ENCODE peak calls at places on chromosome 12, in six cellular contexts. B is Peyer's patch, Y is AG04450, P is adrenal gland, L is ascending aorta, D is spleen. O is an unnamed sample.

GRCh38 chr12:58425481-58426392 is 484.4 kb downstream of the ATP23 start:
- DNase-seq in B (no peak), Y (peak), P (no peak), L (no peak), D (no peak), O (no peak)

GRCh38 chr12:125329239-125330238 is 264.3 kb downstream of the AACS start:
- DNase-seq in B (no peak), Y (no peak), P (no peak), L (no peak), D (no peak), O (no peak)

GRCh38 chr12:104010800-104011199 is 39.2 kb downstream of the GLT8D2 start:
- DNase-seq in B (no peak), Y (no peak), P (no peak), L (no peak), D (no peak), O (no peak)

GRCh38 chr12:30138483-30138882 is 354.7 kb upstream of the TMTC1 start:
- DNase-seq in B (no peak), Y (no peak), P (no peak), L (no peak), D (no peak), O (no peak)

GRCh38 chr12:70486588-70486987 is 120.5 kb downstream of the KCNMB4 start:
- DNase-seq in B (no peak), Y (no peak), P (no peak), L (no peak), D (no peak), O (no peak)

GRCh38 chr12:14473707-14474287 is 93.9 kb downstream of the PLBD1 start:
- DNase-seq in B (no peak), Y (no peak), P (no peak), L (no peak), D (no peak), O (no peak)

GRCh38 chr12:66693901-66694513 is 15.1 kb upstream of the GRIP1 start:
- DNase-seq in B (no peak), Y (peak), P (no peak), L (no peak), D (no peak), O (peak)

GRCh38 chr12:27284751-27285150 is 40.7 kb downstream of the STK38L start:
- DNase-seq in B (no peak), Y (no peak), P (no peak), L (no peak), D (no peak), O (no peak)

GRCh38 chr12:95829395-95829794 is 29.4 kb upstream of the SNRPF start:
- DNase-seq in B (no peak), Y (no peak), P (no peak), L (no peak), D (no peak), O (no peak)

GRCh38 chr12:111222520-111222919 is 146.4 kb downstream of the PHETA1 start:
- DNase-seq in B (no peak), Y (no peak), P (no peak), L (no peak), D (no peak), O (peak)

GRCh38 chr12:8846305-8846704 is 23.9 kb downstream of the A2ML1 start:
- DNase-seq in B (no peak), Y (no peak), P (no peak), L (no peak), D (no peak), O (no peak)

GRCh38 chr12:26870491-26871419 is 37.8 kb upstream of the ITPR2 start:
- DNase-seq in B (no peak), Y (peak), P (peak), L (no peak), D (no peak), O (peak)

GRCh38 chr12:89351489-89352241 is 636 bp downstream of the DUSP6 start:
- DNase-seq in B (peak), Y (no peak), P (peak), L (no peak), D (peak), O (peak)

GRCh38 chr12:44526655-44527199 is 349.4 kb downstream of the NELL2 start:
- DNase-seq in B (no peak), Y (no peak), P (no peak), L (no peak), D (no peak), O (no peak)
- TF ChIP-seq CTCF in B (no peak), Y (no peak), P (no peak), L (no peak), D (no peak), O (peak)

DNA sequence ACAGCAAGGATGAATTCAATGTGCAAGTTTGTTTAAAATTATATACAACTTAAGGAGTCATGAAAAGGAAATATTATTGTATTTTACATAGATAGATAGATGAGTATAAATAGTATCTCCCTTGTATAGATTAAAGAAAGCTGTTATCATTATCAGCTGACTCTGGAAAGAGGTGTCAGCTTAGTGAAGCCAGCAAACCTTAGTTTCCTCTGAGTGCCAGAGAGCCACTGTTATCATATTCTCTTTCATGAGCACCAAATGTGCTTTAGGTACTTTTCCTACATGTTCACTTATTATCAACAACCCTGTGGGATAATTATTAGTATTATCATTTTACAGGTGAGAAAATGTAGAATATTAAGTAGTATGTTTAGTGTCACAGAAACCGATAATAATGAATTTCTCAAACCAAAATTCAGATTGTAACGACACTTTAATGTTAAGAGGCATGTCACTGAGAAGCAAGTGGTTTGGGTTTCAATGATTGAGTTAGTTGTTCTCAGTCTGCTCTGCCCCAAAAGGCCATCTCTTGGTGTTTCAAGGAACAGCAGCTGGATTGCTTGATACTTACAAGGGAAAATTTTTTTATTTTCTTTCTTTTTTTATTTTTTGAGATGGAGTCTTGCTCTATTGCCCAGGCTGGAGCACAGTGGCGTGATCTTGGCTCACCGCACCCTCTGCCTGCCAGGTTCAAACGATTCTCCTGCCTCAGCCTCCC is 53.7 kb downstream of the PLEKHA5 start:
- DNase-seq in B (no peak), Y (no peak), P (no peak), L (no peak), D (no peak), O (no peak)
- TF ChIP-seq CTCF in B (no peak), Y (peak), P (no peak), L (no peak), D (no peak), O (no peak)

GRCh38 chr12:98379106-98379505 is 136.3 kb upstream of the TMPO start:
- DNase-seq in B (no peak), Y (no peak), P (no peak), L (no peak), D (no peak), O (no peak)
- TF ChIP-seq CTCF in B (no peak), Y (no peak), P (no peak), L (no peak), D (no peak), O (no peak)

GRCh38 chr12:131159660-131160059 is 206.0 kb downstream of the ADGRD1 start:
- DNase-seq in B (no peak), Y (no peak), P (peak), L (no peak), D (no peak), O (no peak)
- TF ChIP-seq CTCF in B (no peak), Y (no peak), P (no peak), L (no peak), D (no peak), O (no peak)

GRCh38 chr12:113130457-113131135 is 5.0 kb downstream of the RASAL1 start:
- DNase-seq in B (no peak), Y (no peak), P (peak), L (no peak), D (peak), O (peak)
- TF ChIP-seq CTCF in B (no peak), Y (peak), P (peak), L (no peak), D (no peak), O (no peak)

GRCh38 chr12:128643106-128643651 is 180.6 kb downstream of the SLC15A4 start:
- DNase-seq in B (no peak), Y (no peak), P (no peak), L (no peak), D (no peak), O (no peak)

GRCh38 chr12:128639089-128639488 is 184.7 kb downstream of the SLC15A4 start:
- DNase-seq in B (no peak), Y (no peak), P (no peak), L (no peak), D (no peak), O (no peak)

DNA sequence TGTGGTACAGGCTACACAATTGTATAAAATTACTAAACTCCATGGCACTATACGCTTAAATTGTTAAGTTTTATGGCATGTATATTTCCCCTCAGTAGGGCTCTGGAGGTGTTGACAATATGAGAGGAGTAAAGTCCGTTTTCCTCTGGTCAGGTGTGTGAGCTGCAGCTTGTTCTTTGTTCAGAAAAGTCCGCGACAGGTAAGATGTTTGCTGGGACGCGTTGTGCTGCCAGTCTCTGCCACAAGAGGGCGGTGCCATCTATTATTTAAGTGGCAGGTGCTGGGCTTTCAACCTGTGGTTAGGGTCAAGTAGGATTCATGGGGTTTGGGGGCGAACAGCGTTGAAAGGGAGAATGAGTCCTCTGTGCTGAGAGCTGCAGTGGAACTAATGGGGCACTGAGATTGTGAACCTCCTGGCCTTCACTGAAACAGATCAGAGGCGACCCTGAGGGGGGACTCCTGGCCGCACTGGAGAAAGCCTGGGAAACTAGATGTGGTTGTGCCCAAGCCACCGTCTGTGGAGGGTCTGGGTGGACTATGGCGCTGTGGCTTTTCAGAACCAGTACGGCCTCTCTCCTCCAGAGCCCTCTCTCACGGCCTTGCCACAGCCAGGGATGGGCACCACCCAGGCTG is 179.0 kb downstream of the SLC15A4 start:
- DNase-seq in B (peak), Y (no peak), P (peak), L (no peak), D (no peak), O (no peak)
- TF ChIP-seq CTCF in B (peak), Y (no peak), P (peak), L (no peak), D (peak), O (no peak)

GRCh38 chr12:642633-643477 is 20.4 kb downstream of the NINJ2 start:
- DNase-seq in B (peak), Y (no peak), P (peak), L (no peak), D (peak), O (peak)
- TF ChIP-seq CTCF in B (peak), Y (peak), P (peak), L (peak), D (peak), O (peak)

GRCh38 chr12:108519558-108519957 is 4.5 kb downstream of the FICD start:
- DNase-seq in B (no peak), Y (no peak), P (no peak), L (no peak), D (no peak), O (no peak)
- TF ChIP-seq CTCF in B (no peak), Y (no peak), P (no peak), L (no peak), D (no peak), O (no peak)

O was measured in thyroid gland.